ENCODE peak calls at places on chromosomes 13 and 19, in five cellular contexts. V, F, S, T and X are unnamed samples.

GRCh38 chr13:63554157-63554556 is 2138.5 kb upstream of the PCDH20 start:
- DNase-seq in F (no peak), S (no peak), V (no peak), T (no peak), X (no peak)

GRCh38 chr13:51967482-51968446 is 43.5 kb downstream of the ATP7B start:
- DNase-seq in F (no peak), T (no peak), S (no peak), V (no peak), X (no peak)

GRCh38 chr13:33543631-33544030 is 258.1 kb upstream of the STARD13 start:
- DNase-seq in V (no peak), T (no peak), F (peak; percentile 23), S (no peak), X (no peak)

GRCh38 chr19:58563034-58563573 is 4.7 kb upstream of the UBE2M start:
- DNase-seq in T (no peak), F (no peak), S (peak; percentile 78), V (no peak), X (no peak)

GRCh38 chr19:18017275-18018083 is 9.5 kb downstream of the ARRDC2 start:
- DNase-seq in F (peak; percentile 25), V (no peak), T (no peak), S (no peak), X (no peak)

GRCh38 chr19:48174445-48175030 is 4.1 kb downstream of the ZSWIM9 start:
- DNase-seq in T (no peak), V (no peak), F (no peak), S (no peak), X (no peak)

GRCh38 chr13:40672310-40673060 is 6.0 kb upstream of the FOXO1 start:
- DNase-seq in F (peak; percentile 82), V (no peak), S (peak; percentile 59), T (no peak), X (no peak)

GRCh38 chr13:113854238-113855011 is 9.5 kb downstream of the GAS6 start:
- DNase-seq in S (no peak), F (no peak), V (peak; percentile 79), T (peak; percentile 47), X (peak; percentile 19)

GRCh38 chr19:38650911-38651584 is 3.6 kb downstream of the ACTN4 start:
- DNase-seq in V (no peak), F (peak; percentile 89), S (no peak), T (no peak), X (no peak)

GRCh38 chr13:39302855-39303254 is 264.6 kb downstream of the NHLRC3 start:
- DNase-seq in S (no peak), F (no peak), T (no peak), V (no peak), X (no peak)

GRCh38 chr19:47107953-47108746 is 5.4 kb downstream of the ZC3H4 start:
- DNase-seq in V (no peak), T (no peak), S (no peak), F (peak; percentile 22), X (no peak)

GRCh38 chr13:65460136-65460535 is 1770.0 kb downstream of the PCDH9 start:
- DNase-seq in T (no peak), S (no peak), V (no peak), F (peak; percentile 25), X (no peak)

GRCh38 chr13:66461021-66461420 is 769.1 kb downstream of the PCDH9 start:
- DNase-seq in F (peak; percentile 19), V (no peak), T (no peak), S (no peak), X (no peak)

GRCh38 chr19:8576273-8576993 is 809 bp downstream of the MYO1F start:
- DNase-seq in T (no peak), F (no peak), V (no peak), S (no peak), X (no peak)

GRCh38 chr13:95176611-95177259 is 124.5 kb downstream of the ABCC4 start:
- DNase-seq in S (no peak), V (no peak), T (no peak), F (no peak), X (no peak)

GRCh38 chr13:51997641-51998330 is 13.5 kb downstream of the ATP7B start:
- DNase-seq in F (no peak), T (no peak), V (no peak), S (no peak), X (peak; percentile 44)

GRCh38 chr19:11444059-11444458 is 8.6 kb downstream of the PRKCSH start:
- DNase-seq in F (no peak), T (no peak), V (no peak), S (no peak), X (no peak)

GRCh38 chr19:44813331-44814131 is 4.6 kb downstream of the BCAM start:
- DNase-seq in F (no peak), V (no peak), S (no peak), T (no peak), X (no peak)

GRCh38 chr13:35478384-35479222 is 2.1 kb upstream of the MAB21L1 start:
- DNase-seq in T (peak; percentile 69), F (peak; percentile 71), V (no peak), S (peak; percentile 56), X (no peak)